ENCODE peak calls at places on chromosomes 13 and 19, in ten cellular contexts. One of them, this sample, is unnamed.

GRCh38 chr13:44420376-44421220 is 47.0 kb downstream of the SERP2 start:
- DNase-seq in activated naive CD8-positive, alpha-beta T cell treated with anti-CD3 and anti-CD28 coated beads, Interleukin-2, amount 10 ng/mL, durations not matched to agents 7 days and 5 days: no peak
- DNase-seq in amygdala: no peak
- DNase-seq in stimulated activated CD4-positive, alpha-beta T cell treated with anti-CD3 and anti-CD28 coated beads, Interleukin-2, amount 100 ng/mL, for 24 hours: no peak
- DNase-seq in effector CD8-positive, alpha-beta T cell: no peak
- DNase-seq in CD8-positive, alpha-beta T cell: no peak
- DNase-seq in T-helper 1 cell: no peak
- DNase-seq in Panc1: no peak
- DNase-seq in activated T-helper 1 cell treated with anti-CD3 and anti-CD28 coated beads, Interleukin-2, amount 50 U/mL, for 16 hours: no peak
- DNase-seq in Caco-2: no peak
- DNase-seq in this sample: no peak

GRCh38 chr13:31538067-31539042 is 201.0 kb upstream of the RXFP2 start:
- DNase-seq in Panc1: no peak
- DNase-seq in amygdala: no peak
- DNase-seq in activated T-helper 1 cell treated with anti-CD3 and anti-CD28 coated beads, Interleukin-2, amount 50 U/mL, for 16 hours: no peak
- DNase-seq in activated naive CD8-positive, alpha-beta T cell treated with anti-CD3 and anti-CD28 coated beads, Interleukin-2, amount 10 ng/mL, durations not matched to agents 7 days and 5 days: no peak
- DNase-seq in Caco-2: peak; percentile 44
- DNase-seq in effector CD8-positive, alpha-beta T cell: no peak
- DNase-seq in T-helper 1 cell: no peak
- DNase-seq in stimulated activated CD4-positive, alpha-beta T cell treated with anti-CD3 and anti-CD28 coated beads, Interleukin-2, amount 100 ng/mL, for 24 hours: no peak
- DNase-seq in CD8-positive, alpha-beta T cell: no peak
- DNase-seq in this sample: no peak

GRCh38 chr19:2041686-2042484 is 9.2 kb downstream of the MKNK2 start:
- DNase-seq in Caco-2: peak; percentile 84
- DNase-seq in effector CD8-positive, alpha-beta T cell: peak; percentile 99
- DNase-seq in activated T-helper 1 cell treated with anti-CD3 and anti-CD28 coated beads, Interleukin-2, amount 50 U/mL, for 16 hours: peak; percentile 100
- DNase-seq in activated naive CD8-positive, alpha-beta T cell treated with anti-CD3 and anti-CD28 coated beads, Interleukin-2, amount 10 ng/mL, durations not matched to agents 7 days and 5 days: peak; percentile 99
- DNase-seq in T-helper 1 cell: peak; percentile 100
- DNase-seq in Panc1: no peak
- DNase-seq in amygdala: peak; percentile 87
- DNase-seq in stimulated activated CD4-positive, alpha-beta T cell treated with anti-CD3 and anti-CD28 coated beads, Interleukin-2, amount 100 ng/mL, for 24 hours: peak; percentile 100
- DNase-seq in CD8-positive, alpha-beta T cell: peak; percentile 100
- DNase-seq in this sample: peak; percentile 89

GRCh38 chr19:1019980-1020867 is 699 bp downstream of the TMEM259 start:
- DNase-seq in Caco-2: no peak
- DNase-seq in Panc1: no peak
- DNase-seq in T-helper 1 cell: no peak
- DNase-seq in activated naive CD8-positive, alpha-beta T cell treated with anti-CD3 and anti-CD28 coated beads, Interleukin-2, amount 10 ng/mL, durations not matched to agents 7 days and 5 days: no peak
- DNase-seq in amygdala: no peak
- DNase-seq in stimulated activated CD4-positive, alpha-beta T cell treated with anti-CD3 and anti-CD28 coated beads, Interleukin-2, amount 100 ng/mL, for 24 hours: peak; percentile 41
- DNase-seq in activated T-helper 1 cell treated with anti-CD3 and anti-CD28 coated beads, Interleukin-2, amount 50 U/mL, for 16 hours: no peak
- DNase-seq in effector CD8-positive, alpha-beta T cell: peak; percentile 47
- DNase-seq in CD8-positive, alpha-beta T cell: no peak
- DNase-seq in this sample: no peak

GRCh38 chr13:45473627-45474026 is 8.9 kb downstream of the COG3 start:
- DNase-seq in stimulated activated CD4-positive, alpha-beta T cell treated with anti-CD3 and anti-CD28 coated beads, Interleukin-2, amount 100 ng/mL, for 24 hours: no peak
- DNase-seq in activated T-helper 1 cell treated with anti-CD3 and anti-CD28 coated beads, Interleukin-2, amount 50 U/mL, for 16 hours: no peak
- DNase-seq in Panc1: no peak
- DNase-seq in T-helper 1 cell: no peak
- DNase-seq in effector CD8-positive, alpha-beta T cell: no peak
- DNase-seq in activated naive CD8-positive, alpha-beta T cell treated with anti-CD3 and anti-CD28 coated beads, Interleukin-2, amount 10 ng/mL, durations not matched to agents 7 days and 5 days: no peak
- DNase-seq in CD8-positive, alpha-beta T cell: no peak
- DNase-seq in amygdala: no peak
- DNase-seq in Caco-2: peak; percentile 49
- DNase-seq in this sample: no peak

GRCh38 chr13:101272886-101273285 is 143.4 kb downstream of the NALCN start:
- DNase-seq in effector CD8-positive, alpha-beta T cell: no peak
- DNase-seq in Panc1: no peak
- DNase-seq in CD8-positive, alpha-beta T cell: no peak
- DNase-seq in activated T-helper 1 cell treated with anti-CD3 and anti-CD28 coated beads, Interleukin-2, amount 50 U/mL, for 16 hours: no peak
- DNase-seq in T-helper 1 cell: no peak
- DNase-seq in stimulated activated CD4-positive, alpha-beta T cell treated with anti-CD3 and anti-CD28 coated beads, Interleukin-2, amount 100 ng/mL, for 24 hours: no peak
- DNase-seq in amygdala: no peak
- DNase-seq in Caco-2: no peak
- DNase-seq in activated naive CD8-positive, alpha-beta T cell treated with anti-CD3 and anti-CD28 coated beads, Interleukin-2, amount 10 ng/mL, durations not matched to agents 7 days and 5 days: no peak
- DNase-seq in this sample: no peak

GRCh38 chr19:51552996-51553725 is 17.9 kb upstream of the ZNF175 start:
- DNase-seq in activated T-helper 1 cell treated with anti-CD3 and anti-CD28 coated beads, Interleukin-2, amount 50 U/mL, for 16 hours: no peak
- DNase-seq in Panc1: no peak
- DNase-seq in T-helper 1 cell: no peak
- DNase-seq in amygdala: no peak
- DNase-seq in Caco-2: peak; percentile 88
- DNase-seq in stimulated activated CD4-positive, alpha-beta T cell treated with anti-CD3 and anti-CD28 coated beads, Interleukin-2, amount 100 ng/mL, for 24 hours: peak; percentile 58
- DNase-seq in CD8-positive, alpha-beta T cell: peak; percentile 14
- DNase-seq in effector CD8-positive, alpha-beta T cell: no peak
- DNase-seq in activated naive CD8-positive, alpha-beta T cell treated with anti-CD3 and anti-CD28 coated beads, Interleukin-2, amount 10 ng/mL, durations not matched to agents 7 days and 5 days: peak; percentile 69
- DNase-seq in this sample: no peak

GRCh38 chr19:35011737-35012682 is 11.9 kb downstream of the GRAMD1A start:
- DNase-seq in activated T-helper 1 cell treated with anti-CD3 and anti-CD28 coated beads, Interleukin-2, amount 50 U/mL, for 16 hours: no peak
- DNase-seq in stimulated activated CD4-positive, alpha-beta T cell treated with anti-CD3 and anti-CD28 coated beads, Interleukin-2, amount 100 ng/mL, for 24 hours: no peak
- DNase-seq in Panc1: no peak
- DNase-seq in T-helper 1 cell: no peak
- DNase-seq in effector CD8-positive, alpha-beta T cell: no peak
- DNase-seq in CD8-positive, alpha-beta T cell: no peak
- DNase-seq in activated naive CD8-positive, alpha-beta T cell treated with anti-CD3 and anti-CD28 coated beads, Interleukin-2, amount 10 ng/mL, durations not matched to agents 7 days and 5 days: no peak
- DNase-seq in amygdala: no peak
- DNase-seq in Caco-2: no peak
- DNase-seq in this sample: no peak

GRCh38 chr13:77545626-77546412 is 10.3 kb downstream of the SCEL start:
- DNase-seq in activated naive CD8-positive, alpha-beta T cell treated with anti-CD3 and anti-CD28 coated beads, Interleukin-2, amount 10 ng/mL, durations not matched to agents 7 days and 5 days: no peak
- DNase-seq in activated T-helper 1 cell treated with anti-CD3 and anti-CD28 coated beads, Interleukin-2, amount 50 U/mL, for 16 hours: no peak
- DNase-seq in Caco-2: no peak
- DNase-seq in T-helper 1 cell: no peak
- DNase-seq in stimulated activated CD4-positive, alpha-beta T cell treated with anti-CD3 and anti-CD28 coated beads, Interleukin-2, amount 100 ng/mL, for 24 hours: no peak
- DNase-seq in effector CD8-positive, alpha-beta T cell: no peak
- DNase-seq in Panc1: no peak
- DNase-seq in CD8-positive, alpha-beta T cell: no peak
- DNase-seq in amygdala: no peak
- DNase-seq in this sample: peak; percentile 26

GRCh38 chr19:49342291-49342721 is 7.1 kb downstream of the CD37 start:
- DNase-seq in Caco-2: no peak
- DNase-seq in effector CD8-positive, alpha-beta T cell: no peak
- DNase-seq in activated T-helper 1 cell treated with anti-CD3 and anti-CD28 coated beads, Interleukin-2, amount 50 U/mL, for 16 hours: no peak
- DNase-seq in T-helper 1 cell: no peak
- DNase-seq in stimulated activated CD4-positive, alpha-beta T cell treated with anti-CD3 and anti-CD28 coated beads, Interleukin-2, amount 100 ng/mL, for 24 hours: no peak
- DNase-seq in Panc1: no peak
- DNase-seq in amygdala: no peak
- DNase-seq in activated naive CD8-positive, alpha-beta T cell treated with anti-CD3 and anti-CD28 coated beads, Interleukin-2, amount 10 ng/mL, durations not matched to agents 7 days and 5 days: no peak
- DNase-seq in CD8-positive, alpha-beta T cell: no peak
- DNase-seq in this sample: no peak

GRCh38 chr13:34748078-34748477 is 194.0 kb upstream of the NBEA start:
- DNase-seq in Panc1: no peak
- DNase-seq in CD8-positive, alpha-beta T cell: no peak
- DNase-seq in Caco-2: no peak
- DNase-seq in T-helper 1 cell: no peak
- DNase-seq in effector CD8-positive, alpha-beta T cell: no peak
- DNase-seq in activated T-helper 1 cell treated with anti-CD3 and anti-CD28 coated beads, Interleukin-2, amount 50 U/mL, for 16 hours: no peak
- DNase-seq in activated naive CD8-positive, alpha-beta T cell treated with anti-CD3 and anti-CD28 coated beads, Interleukin-2, amount 10 ng/mL, durations not matched to agents 7 days and 5 days: no peak
- DNase-seq in amygdala: peak; percentile 16
- DNase-seq in stimulated activated CD4-positive, alpha-beta T cell treated with anti-CD3 and anti-CD28 coated beads, Interleukin-2, amount 100 ng/mL, for 24 hours: no peak
- DNase-seq in this sample: no peak

GRCh38 chr19:7986321-7987083 is 18.9 kb downstream of the ELAVL1 start:
- DNase-seq in amygdala: no peak
- DNase-seq in activated T-helper 1 cell treated with anti-CD3 and anti-CD28 coated beads, Interleukin-2, amount 50 U/mL, for 16 hours: no peak
- DNase-seq in T-helper 1 cell: no peak
- DNase-seq in stimulated activated CD4-positive, alpha-beta T cell treated with anti-CD3 and anti-CD28 coated beads, Interleukin-2, amount 100 ng/mL, for 24 hours: no peak
- DNase-seq in CD8-positive, alpha-beta T cell: no peak
- DNase-seq in Panc1: peak; percentile 52
- DNase-seq in activated naive CD8-positive, alpha-beta T cell treated with anti-CD3 and anti-CD28 coated beads, Interleukin-2, amount 10 ng/mL, durations not matched to agents 7 days and 5 days: no peak
- DNase-seq in Caco-2: no peak
- DNase-seq in effector CD8-positive, alpha-beta T cell: no peak
- DNase-seq in this sample: no peak

GRCh38 chr13:40231311-40231710 is 435.1 kb downstream of the FOXO1 start:
- DNase-seq in Panc1: no peak
- DNase-seq in amygdala: no peak
- DNase-seq in stimulated activated CD4-positive, alpha-beta T cell treated with anti-CD3 and anti-CD28 coated beads, Interleukin-2, amount 100 ng/mL, for 24 hours: no peak
- DNase-seq in effector CD8-positive, alpha-beta T cell: no peak
- DNase-seq in activated naive CD8-positive, alpha-beta T cell treated with anti-CD3 and anti-CD28 coated beads, Interleukin-2, amount 10 ng/mL, durations not matched to agents 7 days and 5 days: no peak
- DNase-seq in T-helper 1 cell: no peak
- DNase-seq in CD8-positive, alpha-beta T cell: no peak
- DNase-seq in Caco-2: no peak
- DNase-seq in activated T-helper 1 cell treated with anti-CD3 and anti-CD28 coated beads, Interleukin-2, amount 50 U/mL, for 16 hours: no peak
- DNase-seq in this sample: no peak

This sample was measured in DMS 273 treated with DMSO at 0.1 percent for 48 hours.